ENCODE peak calls at places on chromosomes 6 and 20, in six cellular contexts. Y, E, J, Q, M and L are unnamed samples.

GRCh38 chr6:116328528-116328903 is 42.2 kb upstream of the DSE start:
- ATAC-seq in Y (peak), E (no peak), J (no peak), Q (no peak), M (no peak), L (no peak)

GRCh38 chr20:63154395-63154794 is 61.5 kb downstream of the YTHDF1 start:
- ATAC-seq in Y (no peak), E (no peak), J (no peak), Q (no peak), M (no peak), L (no peak)

GRCh38 chr20:5781798-5782750 is 31.9 kb downstream of the SHLD1 start:
- ATAC-seq in Y (no peak), E (peak), J (no peak), Q (no peak), M (peak), L (no peak)

GRCh38 chr6:138824482-138825134 is 28.7 kb downstream of the ECT2L start:
- ATAC-seq in Y (no peak), E (no peak), J (no peak), Q (peak), M (no peak), L (no peak)

GRCh38 chr6:38175786-38176185 is 356.3 kb downstream of the ZFAND3 start:
- ATAC-seq in Y (no peak), E (no peak), J (no peak), Q (no peak), M (no peak), L (no peak)

GRCh38 chr20:38825901-38826625 is 20.6 kb downstream of the PPP1R16B start:
- ATAC-seq in Y (no peak), E (peak), J (no peak), Q (no peak), M (no peak), L (no peak)

GRCh38 chr6:15330174-15330934 is 84.5 kb downstream of the JARID2 start:
- ATAC-seq in Y (peak), E (no peak), J (no peak), Q (peak), M (no peak), L (no peak)

GRCh38 chr20:11452326-11452725 is 465.4 kb upstream of the BTBD3 start:
- ATAC-seq in Y (peak), E (no peak), J (no peak), Q (no peak), M (no peak), L (no peak)

GRCh38 chr6:162856885-162857284 is 129.1 kb downstream of the PACRG start:
- ATAC-seq in Y (peak), E (peak), J (no peak), Q (no peak), M (peak), L (no peak)

GRCh38 chr6:133214267-133214666 is 26.9 kb upstream of the EYA4 start:
- ATAC-seq in Y (no peak), E (no peak), J (no peak), Q (no peak), M (no peak), L (no peak)

GRCh38 chr6:157461000-157461915 is 80.3 kb downstream of the ZDHHC14 start:
- ATAC-seq in Y (peak), E (no peak), J (peak), Q (peak), M (peak), L (peak)

GRCh38 chr6:149132336-149132735 is 185.2 kb upstream of the TAB2 start:
- ATAC-seq in Y (no peak), E (no peak), J (no peak), Q (peak), M (peak), L (no peak)

GRCh38 chr6:144561455-144562043 is 276.4 kb downstream of the UTRN start:
- ATAC-seq in Y (no peak), E (no peak), J (no peak), Q (no peak), M (no peak), L (no peak)

GRCh38 chr6:43942011-43942442 is 172.0 kb downstream of the VEGFA start:
- ATAC-seq in Y (no peak), E (no peak), J (no peak), Q (no peak), M (no peak), L (no peak)

GRCh38 chr6:28167926-28168325 is 26.2 kb downstream of the ZKSCAN8 start:
- ATAC-seq in Y (no peak), E (no peak), J (no peak), Q (peak), M (no peak), L (no peak)

GRCh38 chr6:14129572-14129971 is 12.0 kb downstream of the CD83 start:
- ATAC-seq in Y (peak), E (peak), J (peak), Q (peak), M (peak), L (no peak)

GRCh38 chr20:50550531-50550930 is 40.3 kb downstream of the PTPN1 start:
- ATAC-seq in Y (no peak), E (no peak), J (no peak), Q (no peak), M (no peak), L (no peak)

GRCh38 chr6:167734662-167735497 is 91.8 kb upstream of the AFDN start:
- ATAC-seq in Y (peak), E (no peak), J (no peak), Q (no peak), M (no peak), L (no peak)

GRCh38 chr6:36662827-36663256 is 15.7 kb upstream of the CDKN1A start:
- ATAC-seq in Y (no peak), E (no peak), J (no peak), Q (no peak), M (peak), L (no peak)

GRCh38 chr6:46926481-46926880 is 4.7 kb upstream of the ADGRF5 start:
- ATAC-seq in Y (no peak), E (peak), J (no peak), Q (no peak), M (no peak), L (no peak)

GRCh38 chr6:31083742-31084354 is 28.5 kb downstream of the C6orf15 start:
- ATAC-seq in Y (no peak), E (no peak), J (peak), Q (peak), M (peak), L (peak)

GRCh38 chr6:48476257-48476656 is 365.3 kb upstream of the PTCHD4 start:
- ATAC-seq in Y (no peak), E (peak), J (no peak), Q (no peak), M (no peak), L (no peak)

GRCh38 chr6:132011582-132011981 is 60.4 kb upstream of the CCN2 start:
- ATAC-seq in Y (peak), E (no peak), J (no peak), Q (no peak), M (peak), L (no peak)

GRCh38 chr6:28794175-28795002 is 129.4 kb downstream of the TRIM27 start:
- ATAC-seq in Y (no peak), E (peak), J (no peak), Q (no peak), M (peak), L (no peak)

GRCh38 chr6:28775052-28775376 is 148.8 kb downstream of the TRIM27 start:
- ATAC-seq in Y (no peak), E (no peak), J (no peak), Q (no peak), M (no peak), L (no peak)

GRCh38 chr6:2713473-2714358 is 37.0 kb downstream of the MYLK4 start:
- ATAC-seq in Y (no peak), E (peak), J (no peak), Q (no peak), M (no peak), L (no peak)

GRCh38 chr6:44851176-44851575 is 463.7 kb downstream of the CDC5L start:
- ATAC-seq in Y (peak), E (no peak), J (no peak), Q (no peak), M (no peak), L (no peak)

GRCh38 chr20:36090223-36090622 is 64.3 kb upstream of the EPB41L1 start:
- ATAC-seq in Y (no peak), E (no peak), J (no peak), Q (no peak), M (no peak), L (no peak)

GRCh38 chr20:44023515-44024371 is 109.1 kb downstream of the TOX2 start:
- ATAC-seq in Y (no peak), E (peak), J (no peak), Q (no peak), M (peak), L (no peak)